ENCODE peak calls at places on chromosomes 4 and X, in nine cellular contexts. B is neural crest cell, D is AG09309, Z is hepatocyte, X is tibial artery, U is glutamatergic neuron, N is upper lobe of right lung, R is GM12865, V is MM.1S. G is an unnamed sample.

GRCh38 chr4:89067407-89067806 is 10.4 kb upstream of the FAM13A start:
- DNase-seq in B (no peak), D (no peak), Z (no peak), X (no peak), U (no peak), N (no peak), R (no peak), V (no peak), G (no peak)

GRCh38 chr4:182929296-182929695 is 12.1 kb upstream of the DCTD start:
- DNase-seq in B (no peak), D (peak), Z (peak), X (no peak), U (no peak), N (no peak), R (no peak), V (no peak), G (no peak)

GRCh38 chr4:158535130-158535614 is 13.5 kb downstream of the RXFP1 start:
- DNase-seq in B (no peak), D (peak), Z (peak), X (no peak), U (no peak), N (no peak), R (peak), V (peak), G (no peak)

GRCh38 chrX:40272141-40272540 is 174.4 kb upstream of the BCOR start:
- DNase-seq in B (no peak), D (no peak), Z (no peak), X (no peak), U (no peak), N (no peak), R (no peak), V (no peak), G (no peak)

GRCh38 chrX:132181364-132181763 is 37.9 kb downstream of the RAP2C start:
- DNase-seq in B (no peak), D (no peak), Z (no peak), X (no peak), U (no peak), N (no peak), R (no peak), V (no peak), G (no peak)

GRCh38 chrX:102345916-102346315 is 93.9 kb downstream of the NXF2B start:
- DNase-seq in B (peak), D (no peak), Z (peak), X (peak), U (peak), N (no peak), R (peak), V (peak), G (peak)

GRCh38 chrX:13009256-13009655 is 34.3 kb downstream of the TMSB4X start:
- DNase-seq in B (no peak), D (no peak), Z (no peak), X (no peak), U (no peak), N (peak), R (no peak), V (no peak), G (no peak)

GRCh38 chr4:174539571-174539970 is 17.3 kb upstream of the HPGD start:
- DNase-seq in B (no peak), D (no peak), Z (no peak), X (no peak), U (no peak), N (no peak), R (no peak), V (no peak), G (no peak)

GRCh38 chrX:51006068-51006467 is 95.5 kb downstream of the BMP15 start:
- DNase-seq in B (no peak), D (no peak), Z (no peak), X (no peak), U (no peak), N (no peak), R (no peak), V (no peak), G (no peak)

GRCh38 chrX:3231766-3232165 is 114.7 kb downstream of the MXRA5 start:
- DNase-seq in B (no peak), D (no peak), Z (no peak), X (no peak), U (no peak), N (no peak), R (no peak), V (no peak), G (no peak)

GRCh38 chr4:23674694-23675093 is 215.2 kb downstream of the PPARGC1A start:
- DNase-seq in B (no peak), D (no peak), Z (no peak), X (no peak), U (no peak), N (no peak), R (no peak), V (no peak), G (no peak)

GRCh38 chr4:95393821-95394220 is 155.0 kb downstream of the UNC5C start:
- DNase-seq in B (no peak), D (no peak), Z (no peak), X (no peak), U (no peak), N (no peak), R (no peak), V (no peak), G (no peak)

GRCh38 chr4:114791976-114792375 is 193.4 kb downstream of the UGT8 start:
- DNase-seq in B (no peak), D (no peak), Z (no peak), X (no peak), U (no peak), N (no peak), R (no peak), V (no peak), G (no peak)

GRCh38 chr4:182808673-182809416 is 108.3 kb downstream of the DCTD start:
- DNase-seq in B (no peak), D (peak), Z (no peak), X (no peak), U (no peak), N (no peak), R (peak), V (peak), G (peak)

GRCh38 chr4:83552085-83552484 is 16.2 kb downstream of the GPAT3 start:
- DNase-seq in B (no peak), D (no peak), Z (no peak), X (no peak), U (peak), N (no peak), R (no peak), V (no peak), G (no peak)

GRCh38 chr4:88731359-88731758 is 33.7 kb upstream of the NAP1L5 start:
- DNase-seq in B (no peak), D (no peak), Z (no peak), X (no peak), U (no peak), N (no peak), R (no peak), V (no peak), G (no peak)

DNA sequence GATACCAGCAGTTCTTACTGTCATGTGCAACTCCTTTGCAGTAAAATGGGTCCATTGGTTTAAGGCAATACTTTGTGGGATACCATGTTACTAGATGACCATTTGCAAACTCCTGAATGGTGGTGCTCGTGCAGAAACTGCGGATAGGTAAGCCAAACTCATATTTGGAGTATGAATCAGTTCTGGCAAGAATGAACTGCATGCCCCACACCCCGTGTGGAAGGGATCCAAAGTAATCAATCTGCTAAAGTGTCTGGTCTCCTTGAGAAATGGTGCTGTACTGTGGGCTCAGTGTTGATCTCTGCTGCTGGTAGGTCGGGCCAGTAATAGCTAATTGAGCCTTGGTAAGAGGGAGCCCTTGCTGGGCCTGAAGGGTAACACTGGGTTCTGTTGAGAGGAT is 4.2 kb upstream of the TAB3 start:
- DNase-seq in B (no peak), D (no peak), Z (no peak), X (no peak), U (no peak), N (no peak), R (no peak), V (no peak), G (no peak)
- TF ChIP-seq CTCF in B (no peak), D (no peak), Z (no peak), X (no peak), U (no peak), N (no peak), R (no peak), V (no peak), G (no peak)

GRCh38 chrX:107674480-107675364 is 46.4 kb downstream of the PRPS1 start:
- DNase-seq in B (no peak), D (no peak), Z (peak), X (peak), U (peak), N (peak), R (peak), V (peak), G (no peak)

GRCh38 chrX:107675365-107675654 is 47.0 kb downstream of the PRPS1 start:
- DNase-seq in B (no peak), D (no peak), Z (no peak), X (no peak), U (no peak), N (no peak), R (no peak), V (no peak), G (no peak)

GRCh38 chrX:107673401-107673800 is 45.1 kb downstream of the PRPS1 start:
- DNase-seq in B (no peak), D (no peak), Z (no peak), X (no peak), U (no peak), N (no peak), R (no peak), V (no peak), G (no peak)

GRCh38 chrX:107673933-107674479 is 45.7 kb downstream of the PRPS1 start:
- DNase-seq in B (no peak), D (no peak), Z (peak), X (peak), U (peak), N (peak), R (peak), V (peak), G (peak)

DNA sequence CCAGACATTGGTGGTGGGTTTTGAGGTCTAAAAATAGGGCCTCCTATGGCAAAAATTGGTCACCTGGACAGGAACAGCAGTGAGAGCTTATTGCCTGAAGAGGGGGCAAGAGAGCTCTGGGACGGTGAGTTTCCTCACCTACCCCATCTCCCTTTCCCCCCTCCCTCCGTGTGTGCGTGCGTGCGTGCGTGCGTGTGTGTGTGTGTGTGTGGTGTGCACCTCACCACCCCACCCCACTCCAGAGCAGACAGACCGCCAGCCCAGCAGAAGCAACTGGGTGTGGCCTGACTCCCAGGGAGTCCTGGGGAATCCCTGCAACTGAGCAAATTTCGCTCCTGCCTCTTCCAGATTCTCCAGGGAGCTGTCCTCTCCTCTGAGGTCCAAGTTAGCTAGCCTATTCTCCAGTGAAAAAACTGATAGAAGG is 44.7 kb downstream of the PRPS1 start:
- DNase-seq in B (no peak), D (peak), Z (peak), X (peak), U (peak), N (peak), R (peak), V (peak), G (peak)
- TF ChIP-seq CTCF in B (peak), D (peak), Z (peak), X (peak), U (peak), N (peak), R (peak), V (peak), G (peak)

DNA sequence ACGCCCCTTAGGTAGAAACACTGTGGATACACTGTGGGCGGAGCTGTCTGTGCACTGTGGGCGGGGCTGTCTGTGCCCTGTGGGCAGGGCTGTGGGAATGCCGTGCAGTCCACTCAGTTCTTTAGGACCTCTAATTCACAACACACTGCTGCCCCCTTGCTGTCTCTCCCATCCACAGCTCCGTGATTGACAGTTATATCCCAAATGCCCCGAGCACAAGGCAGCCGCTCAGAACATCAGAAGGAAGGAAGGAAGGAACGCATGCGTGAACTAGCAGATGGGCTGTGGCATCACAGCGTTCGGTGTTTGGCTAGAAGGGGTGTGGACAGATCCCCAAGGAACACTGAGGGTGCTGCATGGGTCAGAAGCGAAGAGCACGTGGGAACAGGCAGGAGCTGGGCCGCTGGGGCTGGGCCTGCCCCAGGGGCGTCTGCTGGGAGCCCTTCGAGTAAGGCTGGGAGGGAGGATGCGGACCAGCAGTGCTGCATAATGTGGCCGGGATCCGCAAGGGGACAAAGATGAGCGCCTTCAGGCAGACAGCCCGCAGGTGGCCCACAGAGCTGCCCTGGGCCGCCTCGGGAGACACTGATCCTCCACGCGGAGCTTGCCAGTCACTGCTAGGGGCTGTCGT is 29.8 kb downstream of the ACOX3 start:
- DNase-seq in B (peak), D (no peak), Z (peak), X (peak), U (peak), N (no peak), R (no peak), V (no peak), G (no peak)
- TF ChIP-seq CTCF in B (peak), D (peak), Z (peak), X (no peak), U (peak), N (peak), R (no peak), V (no peak), G (peak)

DNA sequence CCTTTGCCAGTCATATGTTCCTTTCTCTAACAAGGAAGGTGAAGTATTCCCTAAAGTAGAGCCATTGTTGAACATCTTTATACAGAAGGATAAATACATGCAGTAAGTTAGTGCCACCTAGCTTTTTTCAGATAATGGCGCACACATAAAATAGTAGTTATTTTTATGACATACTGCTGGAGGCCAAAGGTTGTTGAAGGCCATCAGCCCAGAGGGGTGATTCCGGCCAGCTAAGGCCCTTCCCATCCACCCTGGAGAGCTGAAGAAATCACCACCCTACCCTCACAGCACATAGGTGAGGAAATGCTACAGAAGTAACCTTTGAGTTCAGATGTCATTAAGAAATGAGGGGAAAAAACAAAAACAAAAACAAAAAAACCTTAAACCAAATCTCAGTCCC is 102.2 kb upstream of the MAP3K15 start:
- DNase-seq in B (no peak), D (no peak), Z (no peak), X (no peak), U (no peak), N (no peak), R (no peak), V (no peak), G (no peak)
- TF ChIP-seq CTCF in B (no peak), D (no peak), Z (no peak), X (no peak), U (no peak), N (no peak), R (no peak), V (no peak), G (no peak)

G was measured in GM13977.